ENCODE peak calls at places on chromosomes 16 and 17, in four cellular contexts. T, K, G and J are unnamed samples.

GRCh38 chr17:35784895-35785294 is 10.5 kb downstream of the MMP28 start:
- DNase-seq in T (no peak), K (no peak), G (no peak), J (no peak)

GRCh38 chr16:72400257-72401078 is 228.5 kb upstream of the PMFBP1 start:
- DNase-seq in T (peak), K (peak), G (peak), J (peak)

GRCh38 chr16:23640669-23640958 is 496 bp downstream of the PALB2 start:
- DNase-seq in T (no peak), K (no peak), G (no peak), J (no peak)

GRCh38 chr17:82772026-82772425 is 20.2 kb downstream of the TBCD start:
- DNase-seq in T (no peak), K (no peak), G (peak), J (no peak)

GRCh38 chr16:11698271-11698689 is 30.0 kb downstream of the SNN start:
- DNase-seq in T (no peak), K (no peak), G (no peak), J (no peak)

GRCh38 chr16:87664792-87665191 is 62.5 kb downstream of the JPH3 start:
- DNase-seq in T (no peak), K (no peak), G (no peak), J (no peak)

GRCh38 chr16:68506331-68507053 is 32.6 kb upstream of the ZFP90 start:
- DNase-seq in T (no peak), K (no peak), G (no peak), J (no peak)

GRCh38 chr17:66540131-66540781 is 237.8 kb downstream of the PRKCA start:
- DNase-seq in T (peak), K (no peak), G (peak), J (no peak)

GRCh38 chr16:31138621-31139578 is 3.4 kb upstream of the PRSS8 start:
- DNase-seq in T (peak), K (no peak), G (peak), J (peak)

GRCh38 chr16:56451753-56452689 is 667 bp downstream of the OGFOD1 start:
- DNase-seq in T (no peak), K (peak), G (peak), J (peak)

GRCh38 chr17:17710728-17711541 is 29.7 kb downstream of the RAI1 start:
- DNase-seq in T (peak), K (peak), G (peak), J (peak)

GRCh38 chr16:84044108-84044488 is 1.5 kb upstream of the SLC38A8 start:
- DNase-seq in T (no peak), K (peak), G (peak), J (peak)

GRCh38 chr16:50282955-50283631 is 16.7 kb downstream of the ADCY7 start:
- DNase-seq in T (no peak), K (no peak), G (peak), J (no peak)

GRCh38 chr16:30892670-30893069 is 1.2 kb downstream of the BCL7C start:
- DNase-seq in T (no peak), K (no peak), G (no peak), J (no peak)

GRCh38 chr16:3485821-3486505 is 9.3 kb downstream of the C16orf90 start:
- DNase-seq in T (no peak), K (no peak), G (no peak), J (no peak)

GRCh38 chr17:65659512-65659911 is 98.1 kb upstream of the AXIN2 start:
- DNase-seq in T (no peak), K (no peak), G (no peak), J (no peak)

GRCh38 chr16:53232826-53233529 is 178.2 kb downstream of the CHD9 start:
- DNase-seq in T (no peak), K (no peak), G (no peak), J (no peak)

GRCh38 chr16:54538241-54538640 is 251.7 kb upstream of the IRX3 start:
- DNase-seq in T (no peak), K (no peak), G (no peak), J (no peak)

GRCh38 chr16:25063102-25063501 is 47.9 kb upstream of the ARHGAP17 start:
- DNase-seq in T (no peak), K (no peak), G (no peak), J (no peak)

GRCh38 chr16:30458561-30459394 is 13.1 kb upstream of the SEPHS2 start:
- DNase-seq in T (no peak), K (no peak), G (peak), J (no peak)

GRCh38 chr17:71398706-71399620 is 721.9 kb upstream of the SOX9 start:
- DNase-seq in T (no peak), K (no peak), G (no peak), J (no peak)

GRCh38 chr17:40915721-40916256 is 21.7 kb downstream of the KRT23 start:
- DNase-seq in T (no peak), K (no peak), G (no peak), J (no peak)

GRCh38 chr16:842061-842476 is 41.5 kb upstream of the GNG13 start:
- DNase-seq in T (no peak), K (peak), G (no peak), J (peak)

GRCh38 chr16:60261425-60261824 is 1527.3 kb upstream of the GOT2 start:
- DNase-seq in T (no peak), K (no peak), G (no peak), J (no peak)

GRCh38 chr17:28001149-28001548 is 41.3 kb upstream of the NLK start:
- DNase-seq in T (no peak), K (no peak), G (no peak), J (no peak)

GRCh38 chr17:28008526-28008925 is 34.0 kb upstream of the NLK start:
- DNase-seq in T (peak), K (peak), G (peak), J (peak)

DNA sequence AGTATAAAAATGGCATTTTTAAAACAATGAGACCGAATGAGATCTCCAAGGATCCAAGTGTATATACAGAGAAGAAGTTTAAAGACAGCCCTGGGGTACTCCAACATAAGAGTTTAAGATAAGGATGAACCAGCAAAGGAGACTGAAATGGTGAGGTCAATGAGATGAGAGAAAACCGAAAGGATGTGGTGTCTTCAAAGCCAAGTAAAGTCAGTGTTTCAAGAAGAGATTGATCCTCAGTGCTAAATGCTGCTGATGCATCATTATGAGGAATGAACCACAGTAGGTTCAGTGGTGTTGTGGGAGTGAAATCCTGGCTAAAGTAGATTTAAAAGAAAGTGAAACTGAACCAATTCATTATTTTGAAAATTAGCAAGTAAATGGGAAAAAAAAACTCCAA is 38.1 kb upstream of the NLK start:
- DNase-seq in T (no peak), K (no peak), G (no peak), J (no peak)
- TF ChIP-seq JUN in T (no peak), K (no peak), G (no peak), J (no peak)

DNA sequence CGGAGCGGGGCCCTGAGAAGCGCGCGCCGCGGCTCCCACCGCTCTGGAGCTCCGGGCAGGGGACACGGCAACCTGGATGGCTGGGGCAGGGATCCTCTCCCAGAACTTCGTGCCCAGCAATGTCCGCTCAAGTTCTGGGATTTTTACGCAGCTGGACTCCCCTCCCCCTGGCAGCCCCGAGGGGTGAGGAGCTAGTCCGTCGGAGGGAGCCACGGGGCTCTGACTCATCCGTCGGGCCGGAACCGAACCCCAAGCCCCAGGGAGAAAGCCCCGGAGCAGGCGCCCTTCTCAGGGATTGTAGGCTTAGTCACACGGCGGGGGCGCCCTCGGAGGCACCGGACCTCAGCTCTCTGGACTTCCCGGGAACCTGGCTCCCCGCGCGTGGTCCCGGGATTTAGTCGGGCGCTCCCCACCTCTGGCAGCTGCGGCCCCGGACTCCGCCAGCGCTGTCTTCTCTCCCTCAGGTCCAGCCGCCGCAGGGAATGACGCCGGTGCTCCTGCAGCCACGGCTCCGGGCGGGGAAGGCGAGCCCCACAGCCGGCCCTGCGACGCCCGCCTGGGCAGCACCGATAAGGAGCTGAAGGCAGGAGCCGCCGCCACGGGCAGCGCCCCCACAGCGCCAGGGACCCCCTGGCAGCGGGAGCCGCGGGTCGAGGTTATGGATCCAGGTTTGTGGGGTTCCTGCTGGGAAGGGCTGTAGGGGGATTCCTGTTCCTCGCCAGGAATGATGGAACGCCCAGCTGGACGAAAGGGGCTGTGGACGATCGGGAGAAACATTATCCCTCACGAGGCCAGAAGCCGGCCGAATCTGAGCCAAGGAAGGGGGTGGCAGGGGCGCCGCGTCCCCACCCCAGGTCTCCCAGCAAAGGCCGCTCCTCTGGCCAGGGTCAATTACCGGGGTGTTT is 830 bp downstream of the SPHK1 start:
- DNase-seq in T (peak), K (peak), G (peak), J (peak)
- TF ChIP-seq EZH2 in T (peak), K (no peak), G (no peak), J (no peak)

GRCh38 chr17:50205931-50206505 is 4.6 kb upstream of the COL1A1 start:
- DNase-seq in T (peak), K (no peak), G (no peak), J (no peak)

GRCh38 chr17:50203589-50204345 is 2.3 kb upstream of the COL1A1 start:
- DNase-seq in T (no peak), K (no peak), G (no peak), J (no peak)

GRCh38 chr17:50206604-50207293 is 5.3 kb upstream of the COL1A1 start:
- DNase-seq in T (peak), K (peak), G (no peak), J (no peak)

GRCh38 chr17:50204431-50204830 is 3.0 kb upstream of the COL1A1 start:
- DNase-seq in T (no peak), K (no peak), G (no peak), J (no peak)

GRCh38 chr17:50205111-50205821 is 3.8 kb upstream of the COL1A1 start:
- DNase-seq in T (peak), K (peak), G (no peak), J (no peak)
- TF ChIP-seq JUN in T (no peak), K (no peak), G (no peak), J (no peak)

GRCh38 chr17:48554412-48555090 is 9.6 kb upstream of the HOXB2 start:
- DNase-seq in T (no peak), K (no peak), G (no peak), J (no peak)
- TF ChIP-seq EZH2 in T (peak), K (no peak), G (peak), J (no peak)